ENCODE peak calls at places on chromosomes 3 and 15, in seven cellular contexts. One of them, this sample, is unnamed.

GRCh38 chr3:112074616-112075497 is 11.3 kb upstream of the C3orf52 start:
- DNase-seq in IMR-90: peak
- DNase-seq in neuronal stem cell: no peak
- DNase-seq in mesendoderm: peak
- DNase-seq in mesenchymal stem cell: peak
- DNase-seq in H1: no peak
- DNase-seq in trophoblast cell: peak
- DNase-seq in this sample: peak

GRCh38 chr15:83365370-83365938 is 81.0 kb upstream of the BNC1 start:
- DNase-seq in IMR-90: peak
- DNase-seq in neuronal stem cell: no peak
- DNase-seq in mesendoderm: peak
- DNase-seq in mesenchymal stem cell: peak
- DNase-seq in H1: no peak
- DNase-seq in trophoblast cell: peak
- DNase-seq in this sample: peak

GRCh38 chr3:130894130-130894872 is 417 bp downstream of the ATP2C1 start:
- DNase-seq in IMR-90: no peak
- DNase-seq in neuronal stem cell: peak
- DNase-seq in mesendoderm: no peak
- DNase-seq in mesenchymal stem cell: peak
- DNase-seq in H1: no peak
- DNase-seq in trophoblast cell: peak
- DNase-seq in this sample: peak

GRCh38 chr3:16300282-16300681 is 35.3 kb downstream of the OXNAD1 start:
- DNase-seq in IMR-90: no peak
- DNase-seq in neuronal stem cell: no peak
- DNase-seq in mesendoderm: no peak
- DNase-seq in mesenchymal stem cell: no peak
- DNase-seq in H1: no peak
- DNase-seq in trophoblast cell: peak
- DNase-seq in this sample: no peak

GRCh38 chr3:187767266-187768032 is 22.2 kb upstream of the BCL6 start:
- DNase-seq in IMR-90: peak
- DNase-seq in neuronal stem cell: no peak
- DNase-seq in mesendoderm: no peak
- DNase-seq in mesenchymal stem cell: peak
- DNase-seq in H1: no peak
- DNase-seq in trophoblast cell: peak
- DNase-seq in this sample: no peak

GRCh38 chr3:101519685-101520365 is 6.8 kb upstream of the SENP7 start:
- DNase-seq in IMR-90: no peak
- DNase-seq in neuronal stem cell: no peak
- DNase-seq in mesendoderm: no peak
- DNase-seq in mesenchymal stem cell: no peak
- DNase-seq in H1: no peak
- DNase-seq in trophoblast cell: no peak
- DNase-seq in this sample: no peak

GRCh38 chr15:23035964-23036566 is 3.3 kb downstream of the TUBGCP5 start:
- DNase-seq in IMR-90: peak
- DNase-seq in neuronal stem cell: peak
- DNase-seq in mesendoderm: peak
- DNase-seq in mesenchymal stem cell: peak
- DNase-seq in H1: no peak
- DNase-seq in trophoblast cell: peak
- DNase-seq in this sample: peak

GRCh38 chr3:115341208-115341607 is 194.1 kb upstream of the ZBTB20 start:
- DNase-seq in IMR-90: peak
- DNase-seq in neuronal stem cell: no peak
- DNase-seq in mesendoderm: no peak
- DNase-seq in mesenchymal stem cell: peak
- DNase-seq in H1: no peak
- DNase-seq in trophoblast cell: peak
- DNase-seq in this sample: no peak

GRCh38 chr3:21920431-21920830 is 169.4 kb upstream of the ZNF385D start:
- DNase-seq in IMR-90: peak
- DNase-seq in neuronal stem cell: no peak
- DNase-seq in mesendoderm: peak
- DNase-seq in mesenchymal stem cell: peak
- DNase-seq in H1: no peak
- DNase-seq in trophoblast cell: peak
- DNase-seq in this sample: no peak

GRCh38 chr3:11085078-11085840 is 69.0 kb upstream of the HRH1 start:
- DNase-seq in IMR-90: peak
- DNase-seq in neuronal stem cell: no peak
- DNase-seq in mesendoderm: no peak
- DNase-seq in mesenchymal stem cell: no peak
- DNase-seq in H1: no peak
- DNase-seq in trophoblast cell: no peak
- DNase-seq in this sample: no peak

GRCh38 chr3:70824078-70824477 is 511.6 kb upstream of the MDFIC2 start:
- DNase-seq in IMR-90: peak
- DNase-seq in neuronal stem cell: no peak
- DNase-seq in mesendoderm: no peak
- DNase-seq in mesenchymal stem cell: no peak
- DNase-seq in H1: no peak
- DNase-seq in trophoblast cell: no peak
- DNase-seq in this sample: no peak

DNA sequence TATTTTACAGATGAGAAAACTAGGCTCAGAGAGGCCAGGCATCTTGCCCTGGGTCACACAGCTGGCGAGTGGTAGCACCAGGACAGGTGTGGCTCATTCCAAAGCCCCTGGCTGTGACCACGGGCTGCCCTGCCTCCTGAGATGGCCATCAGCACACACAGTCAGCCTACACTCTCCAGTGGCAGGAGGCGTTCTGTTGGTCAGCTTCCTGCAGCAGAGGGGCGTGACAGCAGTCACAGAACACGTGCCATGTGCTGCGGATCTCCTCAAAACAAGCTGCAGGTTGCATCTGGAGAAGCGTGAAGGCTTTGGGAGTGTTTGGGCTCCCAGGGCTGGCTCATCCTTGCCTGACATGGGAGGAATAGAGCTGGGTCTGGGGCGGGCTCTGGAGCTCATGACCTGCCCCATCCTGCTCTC is 43.5 kb upstream of the MAGEF1 start:
- DNase-seq in IMR-90: no peak
- DNase-seq in neuronal stem cell: no peak
- DNase-seq in mesendoderm: peak
- DNase-seq in mesenchymal stem cell: no peak
- DNase-seq in H1: no peak
- DNase-seq in trophoblast cell: no peak
- DNase-seq in this sample: no peak
- H3K4me2 ChIP-seq in IMR-90: no peak
- H3K4me2 ChIP-seq in neuronal stem cell: no peak
- H3K4me2 ChIP-seq in mesendoderm: no peak
- H3K4me2 ChIP-seq in mesenchymal stem cell: no peak
- H3K4me2 ChIP-seq in H1: no peak
- H3K4me2 ChIP-seq in trophoblast cell: no peak
- H3K4me2 ChIP-seq in this sample: no peak

DNA sequence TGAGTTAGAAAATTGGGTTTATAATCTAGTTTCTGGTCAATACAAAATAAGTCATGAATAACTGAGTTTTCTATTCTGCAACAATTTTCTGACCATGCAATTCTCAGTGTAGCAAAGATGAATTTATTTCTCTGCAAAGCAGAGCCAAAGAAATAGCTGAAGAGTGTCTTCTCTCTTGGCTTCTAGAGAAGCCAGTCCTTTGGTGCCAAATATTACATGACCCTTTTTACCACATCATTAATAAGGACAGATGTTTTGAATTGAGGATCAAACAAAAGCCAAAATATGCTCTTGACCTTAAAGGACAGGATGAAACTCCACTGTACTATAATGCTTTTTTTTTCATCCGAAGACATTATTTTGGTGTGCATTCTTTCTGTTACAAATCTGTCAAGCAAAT is 40.2 kb upstream of the OSTN start:
- DNase-seq in IMR-90: no peak
- DNase-seq in neuronal stem cell: no peak
- DNase-seq in mesendoderm: no peak
- DNase-seq in mesenchymal stem cell: no peak
- DNase-seq in H1: no peak
- DNase-seq in trophoblast cell: no peak
- DNase-seq in this sample: no peak
- H3K18ac ChIP-seq in IMR-90: no peak
- H3K18ac ChIP-seq in neuronal stem cell: no peak
- H3K18ac ChIP-seq in mesendoderm: no peak
- H3K18ac ChIP-seq in mesenchymal stem cell: no peak
- H3K18ac ChIP-seq in H1: no peak
- H3K18ac ChIP-seq in trophoblast cell: no peak
- H3K18ac ChIP-seq in this sample: no peak

GRCh38 chr3:58012302-58012701 is 4.1 kb downstream of the FLNB start:
- DNase-seq in IMR-90: no peak
- DNase-seq in neuronal stem cell: no peak
- DNase-seq in mesendoderm: no peak
- DNase-seq in mesenchymal stem cell: no peak
- DNase-seq in H1: no peak
- DNase-seq in trophoblast cell: no peak
- DNase-seq in this sample: no peak
- H2AK5ac ChIP-seq in IMR-90: peak
- H2AK5ac ChIP-seq in neuronal stem cell: no peak
- H2AK5ac ChIP-seq in mesendoderm: no peak
- H2AK5ac ChIP-seq in mesenchymal stem cell: no peak
- H2AK5ac ChIP-seq in H1: no peak
- H2AK5ac ChIP-seq in trophoblast cell: no peak
- H2AK5ac ChIP-seq in this sample: no peak

GRCh38 chr3:44931791-44932190 is 44.2 kb downstream of the ZDHHC3 start:
- DNase-seq in IMR-90: no peak
- DNase-seq in neuronal stem cell: no peak
- DNase-seq in mesendoderm: no peak
- DNase-seq in mesenchymal stem cell: no peak
- DNase-seq in H1: no peak
- DNase-seq in trophoblast cell: peak
- DNase-seq in this sample: no peak

GRCh38 chr3:44932271-44932670 is 43.7 kb downstream of the ZDHHC3 start:
- DNase-seq in IMR-90: no peak
- DNase-seq in neuronal stem cell: peak
- DNase-seq in mesendoderm: no peak
- DNase-seq in mesenchymal stem cell: no peak
- DNase-seq in H1: no peak
- DNase-seq in trophoblast cell: no peak
- DNase-seq in this sample: no peak

GRCh38 chr3:44930911-44931310 is 45.1 kb downstream of the ZDHHC3 start:
- DNase-seq in IMR-90: no peak
- DNase-seq in neuronal stem cell: no peak
- DNase-seq in mesendoderm: no peak
- DNase-seq in mesenchymal stem cell: no peak
- DNase-seq in H1: no peak
- DNase-seq in trophoblast cell: no peak
- DNase-seq in this sample: no peak

GRCh38 chr3:44929782-44930181 is 46.2 kb downstream of the ZDHHC3 start:
- DNase-seq in IMR-90: no peak
- DNase-seq in neuronal stem cell: no peak
- DNase-seq in mesendoderm: no peak
- DNase-seq in mesenchymal stem cell: no peak
- DNase-seq in H1: no peak
- DNase-seq in trophoblast cell: no peak
- DNase-seq in this sample: no peak

DNA sequence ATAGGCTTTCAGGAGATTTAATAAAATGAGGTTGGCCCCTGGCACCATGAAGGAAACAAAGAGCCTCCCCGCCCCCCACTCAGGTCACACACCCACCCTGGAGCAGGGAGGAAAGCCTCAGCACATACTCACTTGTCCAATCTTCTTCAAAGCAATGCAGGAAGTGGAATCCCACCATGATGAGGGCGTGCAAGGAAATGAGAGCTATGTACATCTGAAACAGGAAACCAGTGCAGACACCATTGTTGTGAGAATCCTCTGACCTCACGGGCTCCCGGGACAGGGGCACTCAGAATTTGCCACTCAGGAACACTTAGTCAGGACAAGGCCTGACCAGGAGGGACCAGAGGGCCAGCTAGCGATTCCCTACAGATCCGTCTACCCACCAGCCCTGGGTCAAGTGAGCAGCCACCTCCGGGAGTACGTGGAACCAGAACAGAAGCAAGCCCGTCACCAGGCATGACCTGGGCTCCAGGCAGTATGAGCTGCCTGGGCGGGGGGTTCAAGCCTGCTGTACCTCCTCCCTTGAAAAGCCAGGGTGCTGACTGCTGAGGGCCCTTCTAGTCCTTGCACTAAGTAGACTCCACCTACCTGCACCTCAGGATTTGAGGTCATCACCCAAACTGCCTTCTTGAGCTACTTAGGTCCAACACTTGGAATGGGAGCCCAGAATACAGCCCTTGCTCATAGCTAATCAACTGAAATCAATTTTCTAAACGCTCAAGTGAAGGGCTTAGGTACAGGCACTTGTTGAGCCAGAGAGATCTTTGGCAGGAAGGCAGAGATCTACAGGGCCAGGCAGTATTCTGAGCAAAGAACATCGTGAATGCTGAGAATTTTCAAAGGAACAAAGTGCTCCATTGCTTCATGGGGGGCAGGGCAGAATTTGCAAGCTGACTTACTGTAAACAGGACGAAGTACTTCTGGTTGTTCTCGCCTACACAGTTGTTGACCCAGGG is 42.7 kb downstream of the ZDHHC3 start:
- DNase-seq in IMR-90: no peak
- DNase-seq in neuronal stem cell: no peak
- DNase-seq in mesendoderm: no peak
- DNase-seq in mesenchymal stem cell: no peak
- DNase-seq in H1: no peak
- DNase-seq in trophoblast cell: no peak
- DNase-seq in this sample: no peak
- H3K4me2 ChIP-seq in IMR-90: no peak
- H3K4me2 ChIP-seq in neuronal stem cell: no peak
- H3K4me2 ChIP-seq in mesendoderm: no peak
- H3K4me2 ChIP-seq in mesenchymal stem cell: no peak
- H3K4me2 ChIP-seq in H1: no peak
- H3K4me2 ChIP-seq in trophoblast cell: no peak
- H3K4me2 ChIP-seq in this sample: no peak